ENCODE peak calls at places on chromosomes 7 and 10, in seven cellular contexts. B is COR-L47, L is breast epithelium, E is H9, Y is NCI-H345, V is SK-N-MC, X is DMS79. W is an unnamed sample.

GRCh38 chr7:65907501-65908198 is 34.8 kb downstream of the VKORC1L1 start:
- DNase-seq in B (peak), L (no peak), E (no peak), Y (no peak), V (no peak), X (no peak), W (no peak)

GRCh38 chr7:7226407-7226806 is 44.1 kb downstream of the C1GALT1 start:
- DNase-seq in B (no peak), L (no peak), E (no peak), Y (no peak), V (no peak), X (no peak), W (no peak)

GRCh38 chr7:34756691-34757090 is 98.7 kb downstream of the NPSR1 start:
- DNase-seq in B (peak), L (no peak), E (no peak), Y (peak), V (no peak), X (no peak), W (no peak)

GRCh38 chr7:151125459-151125834 is 39.2 kb downstream of the AGAP3 start:
- DNase-seq in B (peak), L (no peak), E (peak), Y (peak), V (no peak), X (no peak), W (peak)

GRCh38 chr10:788796-789748 is 99.6 kb upstream of the DIP2C start:
- DNase-seq in B (no peak), L (peak), E (peak), Y (no peak), V (no peak), X (no peak), W (peak)

GRCh38 chr7:29883462-29884398 is 77.4 kb downstream of the WIPF3 start:
- DNase-seq in B (peak), L (peak), E (peak), Y (peak), V (no peak), X (no peak), W (peak)

GRCh38 chr7:68730194-68730593 is 868.1 kb upstream of the AUTS2 start:
- DNase-seq in B (peak), L (no peak), E (no peak), Y (peak), V (no peak), X (no peak), W (no peak)

GRCh38 chr10:43294241-43294658 is 27.4 kb upstream of the RASGEF1A start:
- DNase-seq in B (no peak), L (peak), E (no peak), Y (no peak), V (no peak), X (no peak), W (no peak)

GRCh38 chr10:13912111-13912510 is 325.3 kb downstream of the PRPF18 start:
- DNase-seq in B (no peak), L (no peak), E (no peak), Y (no peak), V (no peak), X (no peak), W (no peak)

GRCh38 chr7:158388928-158389327 is 198.7 kb downstream of the PTPRN2 start:
- DNase-seq in B (no peak), L (no peak), E (no peak), Y (no peak), V (no peak), X (no peak), W (no peak)